ENCODE peak calls at places on chromosomes 11 and 22, in eight cellular contexts. N is HCT116; I is CD8-positive, alpha-beta T cell; W is neural progenitor cell; C is GM12878; X is ovary; D is cardiac fibroblast; L is right lobe of liver. M is an unnamed sample.

GRCh38 chr22:43267332-43267731 is 75.8 kb downstream of the SCUBE1 start:
- DNase-seq in I (no peak), L (no peak), C (no peak), N (no peak), W (no peak), D (no peak), X (no peak), M (no peak)

GRCh38 chr11:74535371-74536118 is 42.0 kb upstream of the LIPT2 start:
- DNase-seq in X (no peak), I (no peak), W (no peak), C (no peak), L (no peak), N (no peak), D (no peak), M (no peak)

GRCh38 chr11:112756166-112756565 is 205.1 kb upstream of the NCAM1 start:
- DNase-seq in I (no peak), L (no peak), C (no peak), D (no peak), W (no peak), N (no peak), X (no peak), M (no peak)

GRCh38 chr22:47291565-47292495 is 529.4 kb downstream of the TBC1D22A start:
- DNase-seq in C (no peak), I (peak), L (no peak), W (no peak), X (no peak), D (no peak), N (no peak), M (no peak)

GRCh38 chr11:58394195-58394594 is 12.5 kb downstream of the OR5B3 start:
- DNase-seq in N (no peak), L (no peak), C (no peak), D (peak), I (no peak), X (no peak), W (no peak), M (peak)

GRCh38 chr11:2267871-2268825 is 2.2 kb downstream of the ASCL2 start:
- DNase-seq in N (no peak), W (no peak), L (peak), I (peak), C (no peak), D (no peak), X (peak), M (no peak)

GRCh38 chr11:3128356-3129180 is 36.5 kb downstream of the OSBPL5 start:
- DNase-seq in X (no peak), I (no peak), C (no peak), N (no peak), D (no peak), L (no peak), W (no peak), M (no peak)

GRCh38 chr11:28838741-28839140 is 730.6 kb downstream of the METTL15 start:
- DNase-seq in C (no peak), X (no peak), N (no peak), I (no peak), L (no peak), W (no peak), D (peak), M (peak)

GRCh38 chr22:30016596-30016995 is 63.7 kb upstream of the HORMAD2 start:
- DNase-seq in D (no peak), X (no peak), L (no peak), N (no peak), C (no peak), I (no peak), W (no peak), M (no peak)

GRCh38 chr11:64910451-64911093 is 6.4 kb downstream of the ATG2A start:
- DNase-seq in C (no peak), N (no peak), D (no peak), W (no peak), I (no peak), L (no peak), X (no peak), M (no peak)

DNA sequence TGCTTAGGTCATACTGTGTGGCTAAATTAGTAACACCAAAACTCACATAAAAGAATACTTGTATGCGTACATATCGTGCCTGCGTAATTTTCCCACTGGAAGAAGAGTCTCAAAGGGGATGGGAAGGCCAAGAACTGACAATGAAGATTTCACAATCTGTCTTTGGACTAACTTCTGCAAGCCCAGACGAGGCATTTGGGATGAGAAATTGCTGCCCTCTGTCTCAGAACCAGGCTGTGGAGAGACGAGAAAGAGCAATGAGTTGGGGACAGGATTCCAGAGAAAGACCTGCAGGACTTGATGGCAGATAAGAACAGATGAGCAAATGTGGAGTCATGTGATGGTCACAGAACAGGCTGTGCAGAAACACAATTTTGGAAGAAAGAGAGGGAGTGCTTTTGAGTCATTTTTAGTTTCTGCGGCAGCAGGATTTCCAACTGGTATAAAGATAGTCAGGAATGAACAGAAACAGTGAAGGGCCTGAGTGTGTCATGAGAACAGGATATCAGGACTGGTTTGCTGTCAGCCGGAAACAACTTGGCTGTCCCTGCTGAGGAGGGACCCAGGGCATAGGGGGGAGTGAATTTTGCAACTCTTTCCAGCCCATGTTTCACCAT is 82.7 kb upstream of the CTSC start:
- DNase-seq in N (no peak), L (no peak), W (no peak), C (no peak), D (peak), X (no peak), I (no peak), M (peak)
- TF ChIP-seq CTCF in N (no peak), L (no peak), W (no peak), C (no peak), D (no peak), X (no peak), I (no peak), M (no peak)

DNA sequence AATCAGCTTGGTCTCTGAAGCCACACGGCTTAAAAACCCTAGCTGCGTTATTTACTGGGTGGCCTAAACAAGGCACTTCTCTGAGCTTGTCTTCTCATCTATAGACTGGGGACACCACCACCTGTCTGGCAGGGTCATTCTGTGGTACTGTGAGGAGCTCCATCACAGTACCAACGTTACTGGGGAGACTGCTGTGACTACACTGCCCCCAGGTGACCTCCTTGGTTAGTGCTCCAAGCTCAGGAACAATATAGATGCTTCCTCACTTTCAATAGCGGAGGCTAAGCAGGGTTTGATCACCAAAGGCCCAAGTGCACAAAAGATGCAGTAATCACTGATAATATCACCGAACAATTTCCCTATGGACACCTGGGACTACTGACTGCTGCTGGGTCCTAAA is 18.9 kb downstream of the PRPF19 start:
- DNase-seq in I (no peak), N (peak), D (peak), X (no peak), L (no peak), W (peak), C (no peak), M (peak)
- TF ChIP-seq CTCF in I (peak), N (peak), D (peak), X (no peak), L (peak), W (peak), C (peak), M (peak)

GRCh38 chr22:45317551-45318167 is 7.9 kb downstream of the FAM118A start:
- DNase-seq in X (peak), L (no peak), D (peak), N (no peak), C (no peak), I (no peak), W (peak), M (no peak)
- TF ChIP-seq CTCF in X (no peak), L (no peak), D (peak), N (peak), C (peak), I (no peak), W (peak), M (no peak)

DNA sequence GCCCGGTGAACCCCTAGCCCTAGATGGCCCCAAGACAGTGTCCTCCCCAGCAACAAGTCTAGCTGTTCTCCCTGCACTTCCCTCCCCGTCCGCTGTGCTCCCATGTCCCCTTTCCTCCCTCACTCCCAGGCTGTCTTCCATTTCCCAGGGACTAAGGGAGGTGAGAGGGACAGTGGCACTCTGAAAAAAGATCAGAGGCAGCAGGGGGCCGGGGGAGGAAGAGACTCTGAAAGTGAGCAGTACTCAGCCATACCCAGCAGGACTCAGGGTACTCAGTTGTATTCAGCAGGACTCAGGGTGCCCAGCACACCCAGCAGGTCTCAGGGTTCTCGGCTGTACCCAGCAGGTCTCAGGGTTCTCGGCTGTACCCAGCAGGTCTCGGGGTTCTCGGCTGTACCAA is 48.4 kb upstream of the THY1 start:
- DNase-seq in X (no peak), W (no peak), C (no peak), L (no peak), I (peak), N (no peak), D (no peak), M (no peak)
- TF ChIP-seq CTCF in X (no peak), W (no peak), C (no peak), L (no peak), I (no peak), N (no peak), D (no peak), M (no peak)

DNA sequence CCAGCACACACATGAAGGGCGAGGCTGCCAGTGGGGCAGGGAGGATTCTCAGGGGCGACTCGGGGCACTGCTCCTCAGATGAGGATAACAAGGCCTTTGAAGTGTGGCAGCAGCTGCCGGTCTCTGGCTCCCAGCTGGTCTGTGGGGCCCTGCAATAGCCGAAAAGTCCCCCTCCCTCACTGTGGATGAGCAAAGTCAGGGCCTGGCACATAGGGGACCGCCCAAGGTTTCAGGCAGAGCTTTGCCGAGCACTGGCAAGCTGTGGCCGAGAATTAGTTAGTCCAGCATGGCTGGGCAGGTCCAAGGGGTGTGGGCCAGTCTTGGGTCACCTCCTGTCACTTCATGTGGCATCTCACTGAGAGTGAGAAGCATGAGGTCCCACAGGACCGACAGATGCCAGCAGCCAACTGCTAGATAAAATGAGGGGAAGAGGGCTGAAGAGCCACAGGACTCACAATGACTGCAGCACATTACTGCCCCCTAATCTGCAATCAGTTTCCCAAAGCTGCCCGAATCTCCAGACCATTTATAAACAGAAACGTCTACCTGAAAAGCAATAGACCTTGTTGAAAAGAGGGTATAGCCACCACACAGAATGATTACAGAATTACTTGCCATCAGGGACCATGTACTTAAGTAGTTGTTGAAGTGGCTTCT is 12.5 kb upstream of the TEF start:
- DNase-seq in I (no peak), L (no peak), W (no peak), D (no peak), C (no peak), N (no peak), X (peak), M (no peak)
- TF ChIP-seq CTCF in I (no peak), L (no peak), W (no peak), D (no peak), C (no peak), N (no peak), X (no peak), M (no peak)

GRCh38 chr11:63906087-63906486 is 10.9 kb downstream of the RCOR2 start:
- DNase-seq in I (no peak), W (no peak), X (no peak), D (no peak), C (no peak), N (no peak), L (no peak), M (no peak)

GRCh38 chr11:63906585-63906984 is 10.4 kb downstream of the RCOR2 start:
- DNase-seq in N (no peak), W (peak), C (no peak), I (peak), L (no peak), D (peak), X (no peak), M (no peak)

GRCh38 chr11:63908631-63909491 is 8.1 kb downstream of the RCOR2 start:
- DNase-seq in L (no peak), X (peak), I (no peak), W (no peak), C (no peak), D (no peak), N (no peak), M (no peak)

GRCh38 chr11:63907063-63907462 is 9.9 kb downstream of the RCOR2 start:
- DNase-seq in I (no peak), X (no peak), C (no peak), D (no peak), L (no peak), W (no peak), N (no peak), M (no peak)

DNA sequence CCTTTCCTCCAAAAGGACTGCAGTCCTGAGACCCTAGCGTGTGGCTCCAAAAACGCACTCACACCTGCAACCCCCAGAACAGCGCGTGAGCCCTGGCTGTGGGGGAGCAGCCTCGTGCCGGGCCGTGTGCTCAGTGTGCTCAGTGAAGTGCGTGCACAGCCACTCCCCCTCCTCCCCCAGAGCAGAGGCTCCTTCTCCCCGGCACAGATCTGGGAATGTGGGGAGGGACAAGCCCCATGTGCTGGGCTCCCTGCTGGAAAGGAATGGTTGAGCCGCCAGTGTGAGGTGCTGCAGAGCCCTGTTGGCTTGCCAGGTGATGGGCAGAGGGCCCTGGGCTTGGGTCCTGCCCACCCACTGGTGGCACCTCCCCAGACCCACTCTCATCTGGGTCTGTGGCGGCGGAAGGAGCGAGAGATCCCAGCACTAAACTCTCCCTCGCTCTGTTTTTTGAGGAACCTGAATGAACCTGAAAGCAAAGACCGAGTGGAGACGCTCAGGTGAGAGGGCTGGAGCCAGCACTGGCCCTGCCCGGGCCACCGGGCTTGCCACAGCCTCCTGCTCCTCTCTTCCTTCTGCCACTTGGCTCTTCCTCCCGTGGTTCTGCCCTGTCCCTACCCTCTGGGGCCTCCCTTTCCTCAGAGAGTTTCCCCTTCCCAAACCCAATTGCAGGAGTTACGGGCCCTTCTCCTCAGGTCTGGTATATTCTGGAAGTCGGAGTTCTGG is 9.0 kb downstream of the RCOR2 start:
- DNase-seq in L (no peak), C (no peak), I (no peak), W (peak), X (no peak), D (no peak), N (no peak), M (no peak)
- TF ChIP-seq CTCF in L (no peak), C (no peak), I (no peak), W (peak), X (no peak), D (no peak), N (no peak), M (no peak)